ENCODE peak calls at places on chromosomes 12 and 14, in eight cellular contexts. One of them, this sample, is unnamed.

GRCh38 chr12:115194857-115195256 is 510.9 kb upstream of the TBX3 start:
- DNase-seq in HL-60: no peak
- DNase-seq in brain microvascular endothelial cell: no peak
- DNase-seq in coronary artery: no peak
- DNase-seq in ovary: no peak
- DNase-seq in psoas muscle: no peak
- DNase-seq in tibial artery: no peak
- DNase-seq in H1: no peak
- DNase-seq in this sample: no peak

GRCh38 chr14:22915886-22916521 is 2.9 kb downstream of the RBM23 start:
- DNase-seq in HL-60: peak; percentile 90
- DNase-seq in brain microvascular endothelial cell: no peak
- DNase-seq in coronary artery: no peak
- DNase-seq in ovary: no peak
- DNase-seq in psoas muscle: peak; percentile 38
- DNase-seq in tibial artery: no peak
- DNase-seq in H1: no peak
- DNase-seq in this sample: no peak

GRCh38 chr12:569091-569676 is 94.1 kb downstream of the NINJ2 start:
- DNase-seq in HL-60: no peak
- DNase-seq in brain microvascular endothelial cell: no peak
- DNase-seq in coronary artery: no peak
- DNase-seq in ovary: no peak
- DNase-seq in psoas muscle: no peak
- DNase-seq in tibial artery: peak; percentile 58
- DNase-seq in H1: no peak
- DNase-seq in this sample: no peak

GRCh38 chr14:56196274-56196673 is 78.1 kb downstream of the PELI2 start:
- DNase-seq in HL-60: no peak
- DNase-seq in brain microvascular endothelial cell: no peak
- DNase-seq in coronary artery: no peak
- DNase-seq in ovary: no peak
- DNase-seq in psoas muscle: no peak
- DNase-seq in tibial artery: no peak
- DNase-seq in H1: no peak
- DNase-seq in this sample: no peak

GRCh38 chr14:104521816-104522745 is 57.5 kb upstream of the C14orf180 start:
- DNase-seq in HL-60: no peak
- DNase-seq in brain microvascular endothelial cell: no peak
- DNase-seq in coronary artery: peak; percentile 55
- DNase-seq in ovary: no peak
- DNase-seq in psoas muscle: no peak
- DNase-seq in tibial artery: no peak
- DNase-seq in H1: no peak
- DNase-seq in this sample: no peak

GRCh38 chr12:56032006-56032405 is 9.7 kb upstream of the RPS26 start:
- DNase-seq in HL-60: no peak
- DNase-seq in brain microvascular endothelial cell: no peak
- DNase-seq in coronary artery: no peak
- DNase-seq in ovary: no peak
- DNase-seq in psoas muscle: no peak
- DNase-seq in tibial artery: no peak
- DNase-seq in H1: no peak
- DNase-seq in this sample: no peak

GRCh38 chr12:125685885-125686284 is 620.6 kb downstream of the AACS start:
- DNase-seq in HL-60: no peak
- DNase-seq in brain microvascular endothelial cell: no peak
- DNase-seq in coronary artery: no peak
- DNase-seq in ovary: no peak
- DNase-seq in psoas muscle: no peak
- DNase-seq in tibial artery: no peak
- DNase-seq in H1: no peak
- DNase-seq in this sample: no peak

GRCh38 chr12:120687570-120688289 is 781 bp downstream of the MLEC start:
- DNase-seq in HL-60: no peak
- DNase-seq in brain microvascular endothelial cell: no peak
- DNase-seq in coronary artery: no peak
- DNase-seq in ovary: no peak
- DNase-seq in psoas muscle: no peak
- DNase-seq in tibial artery: no peak
- DNase-seq in H1: no peak
- DNase-seq in this sample: peak; percentile 31

GRCh38 chr12:64445490-64445889 is 6.4 kb upstream of the TBK1 start:
- DNase-seq in HL-60: no peak
- DNase-seq in brain microvascular endothelial cell: no peak
- DNase-seq in coronary artery: no peak
- DNase-seq in ovary: no peak
- DNase-seq in psoas muscle: no peak
- DNase-seq in tibial artery: no peak
- DNase-seq in H1: no peak
- DNase-seq in this sample: no peak

GRCh38 chr12:121004253-121004815 is 12.0 kb downstream of the C12orf43 start:
- DNase-seq in HL-60: no peak
- DNase-seq in brain microvascular endothelial cell: no peak
- DNase-seq in coronary artery: no peak
- DNase-seq in ovary: no peak
- DNase-seq in psoas muscle: no peak
- DNase-seq in tibial artery: no peak
- DNase-seq in H1: no peak
- DNase-seq in this sample: no peak

GRCh38 chr12:128933039-128933438 is 79.8 kb downstream of the GLT1D1 start:
- DNase-seq in HL-60: no peak
- DNase-seq in brain microvascular endothelial cell: no peak
- DNase-seq in coronary artery: no peak
- DNase-seq in ovary: no peak
- DNase-seq in psoas muscle: no peak
- DNase-seq in tibial artery: no peak
- DNase-seq in H1: no peak
- DNase-seq in this sample: no peak

GRCh38 chr14:106436310-106436905 is 910.0 kb downstream of the TMEM121 start:
- DNase-seq in HL-60: peak; percentile 56
- DNase-seq in brain microvascular endothelial cell: no peak
- DNase-seq in coronary artery: no peak
- DNase-seq in ovary: no peak
- DNase-seq in psoas muscle: no peak
- DNase-seq in tibial artery: no peak
- DNase-seq in H1: no peak
- DNase-seq in this sample: peak; percentile 62

GRCh38 chr14:58992935-58993334 is 195.5 kb upstream of the DAAM1 start:
- DNase-seq in HL-60: no peak
- DNase-seq in brain microvascular endothelial cell: no peak
- DNase-seq in coronary artery: no peak
- DNase-seq in ovary: no peak
- DNase-seq in psoas muscle: no peak
- DNase-seq in tibial artery: no peak
- DNase-seq in H1: no peak
- DNase-seq in this sample: no peak

GRCh38 chr14:22071001-22071400 is 397.4 kb upstream of the OR4E1 start:
- DNase-seq in HL-60: peak; percentile 93
- DNase-seq in brain microvascular endothelial cell: no peak
- DNase-seq in coronary artery: no peak
- DNase-seq in ovary: no peak
- DNase-seq in psoas muscle: no peak
- DNase-seq in tibial artery: no peak
- DNase-seq in H1: no peak
- DNase-seq in this sample: peak; percentile 9

GRCh38 chr12:2494490-2495192 is 300.1 kb upstream of the FKBP4 start:
- DNase-seq in HL-60: no peak
- DNase-seq in brain microvascular endothelial cell: no peak
- DNase-seq in coronary artery: no peak
- DNase-seq in ovary: peak; percentile 29
- DNase-seq in psoas muscle: no peak
- DNase-seq in tibial artery: no peak
- DNase-seq in H1: no peak
- DNase-seq in this sample: no peak

GRCh38 chr12:114688256-114688845 is 4.4 kb upstream of the TBX3 start:
- DNase-seq in HL-60: no peak
- DNase-seq in brain microvascular endothelial cell: no peak
- DNase-seq in coronary artery: no peak
- DNase-seq in ovary: no peak
- DNase-seq in psoas muscle: no peak
- DNase-seq in tibial artery: no peak
- DNase-seq in H1: no peak
- DNase-seq in this sample: no peak

GRCh38 chr12:66662179-66662578 is 16.7 kb downstream of the GRIP1 start:
- DNase-seq in HL-60: no peak
- DNase-seq in brain microvascular endothelial cell: no peak
- DNase-seq in coronary artery: no peak
- DNase-seq in ovary: no peak
- DNase-seq in psoas muscle: no peak
- DNase-seq in tibial artery: no peak
- DNase-seq in H1: no peak
- DNase-seq in this sample: no peak

DNA sequence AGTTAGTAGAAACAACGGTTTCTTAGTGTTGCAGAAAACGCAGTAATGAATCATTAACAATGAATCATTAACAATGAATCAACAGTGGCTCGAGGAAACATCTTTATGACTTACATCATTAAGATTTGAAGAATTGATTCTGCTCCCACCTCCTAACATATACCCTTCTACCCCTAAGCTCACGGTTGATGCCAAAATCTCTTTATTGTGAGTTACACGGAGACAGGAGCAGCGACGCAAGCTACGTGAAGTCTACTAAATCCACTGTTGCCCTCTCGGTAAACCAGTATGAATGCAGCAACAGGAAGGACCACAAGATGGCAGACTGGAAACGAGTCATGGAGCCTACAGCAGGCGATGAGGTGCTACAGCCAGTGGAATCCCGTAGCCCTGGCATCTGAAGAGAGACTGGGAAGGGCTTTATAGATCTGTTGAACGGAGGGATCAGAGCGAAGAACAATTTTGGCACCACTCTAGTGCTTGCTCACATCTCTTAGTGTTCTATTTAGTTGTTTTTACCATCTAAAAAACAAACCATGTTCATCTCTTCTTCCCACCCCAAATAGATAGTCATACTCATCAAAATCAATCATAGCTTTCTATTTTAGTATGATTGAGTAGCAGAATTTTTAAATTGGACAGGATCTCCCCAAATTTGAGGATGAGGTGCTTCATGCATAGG is 332.7 kb downstream of the DUSP6 start:
- DNase-seq in HL-60: peak; percentile 84
- DNase-seq in brain microvascular endothelial cell: peak; percentile 88
- DNase-seq in coronary artery: peak; percentile 81
- DNase-seq in ovary: peak; percentile 61
- DNase-seq in psoas muscle: peak; percentile 60
- DNase-seq in tibial artery: peak; percentile 79
- DNase-seq in H1: peak; percentile 41
- DNase-seq in this sample: peak; percentile 80
- H3K4me3 ChIP-seq in HL-60: no peak overlapping the region
- H3K4me3 ChIP-seq in brain microvascular endothelial cell: peak overlapping the region; percentile 40
- H3K4me3 ChIP-seq in coronary artery: peak overlapping the region; percentile 60
- H3K4me3 ChIP-seq in ovary: peak overlapping the region; percentile 8
- H3K4me3 ChIP-seq in psoas muscle: peak overlapping the region; percentile 40
- H3K4me3 ChIP-seq in tibial artery: no peak overlapping the region
- H3K4me3 ChIP-seq in H1: no peak overlapping the region
- H3K4me3 ChIP-seq in this sample: no peak overlapping the region

DNA sequence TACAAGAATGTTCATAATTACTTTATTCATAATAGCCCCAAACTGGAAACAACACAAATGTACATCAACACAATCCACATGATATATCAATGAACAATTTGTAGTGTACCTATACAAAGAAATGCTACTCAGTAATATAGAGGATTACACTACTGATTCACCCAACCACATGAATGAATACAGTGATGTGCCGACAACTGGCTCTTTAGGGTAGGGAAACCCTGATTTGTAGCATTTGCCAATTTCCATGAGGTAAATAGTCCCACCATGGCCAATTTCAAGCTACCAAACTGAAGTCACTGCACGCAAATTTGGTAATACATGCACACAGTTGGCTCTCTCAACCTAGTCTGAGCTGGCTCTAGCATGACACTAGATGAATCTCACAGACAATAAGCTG is 190.4 kb upstream of the KRR1 start:
- DNase-seq in HL-60: no peak
- DNase-seq in brain microvascular endothelial cell: no peak
- DNase-seq in coronary artery: no peak
- DNase-seq in ovary: no peak
- DNase-seq in psoas muscle: no peak
- DNase-seq in tibial artery: no peak
- DNase-seq in H1: no peak
- DNase-seq in this sample: no peak
- H3K27ac ChIP-seq in HL-60: no peak overlapping the region
- H3K27ac ChIP-seq in brain microvascular endothelial cell: no peak overlapping the region
- H3K27ac ChIP-seq in coronary artery: no peak overlapping the region
- H3K27ac ChIP-seq in ovary: no peak overlapping the region
- H3K27ac ChIP-seq in psoas muscle: no peak overlapping the region
- H3K27ac ChIP-seq in tibial artery: no peak overlapping the region
- H3K27ac ChIP-seq in H1: no peak overlapping the region
- H3K27ac ChIP-seq in this sample: no peak overlapping the region

DNA sequence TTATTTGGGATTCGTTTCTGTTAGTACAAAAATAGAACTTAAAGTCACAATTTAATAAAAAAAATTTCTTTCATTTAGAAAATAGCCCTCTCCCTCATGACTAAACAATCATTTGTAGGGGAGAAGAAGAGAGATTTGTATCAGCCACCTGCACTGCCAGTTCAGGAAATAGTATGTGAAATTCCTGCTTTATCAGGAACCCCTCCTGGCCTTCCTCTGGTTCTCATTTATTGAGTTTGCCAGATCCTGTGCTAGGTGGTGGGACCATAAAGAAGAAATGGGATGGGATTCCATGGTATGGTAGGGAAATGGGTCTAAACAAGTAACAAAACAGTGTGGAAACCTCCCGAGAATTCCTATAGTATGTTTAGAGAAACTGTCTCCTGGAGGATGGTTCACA is 30.0 kb downstream of the RASSF8 start:
- DNase-seq in HL-60: no peak
- DNase-seq in brain microvascular endothelial cell: no peak
- DNase-seq in coronary artery: no peak
- DNase-seq in ovary: no peak
- DNase-seq in psoas muscle: no peak
- DNase-seq in tibial artery: no peak
- DNase-seq in H1: no peak
- DNase-seq in this sample: no peak
- TF ChIP-seq CTCF in HL-60: no peak
- TF ChIP-seq CTCF in brain microvascular endothelial cell: no peak
- TF ChIP-seq CTCF in coronary artery: no peak
- TF ChIP-seq CTCF in ovary: no peak
- TF ChIP-seq CTCF in psoas muscle: no peak
- TF ChIP-seq CTCF in tibial artery: no peak
- TF ChIP-seq CTCF in H1: no peak
- TF ChIP-seq CTCF in this sample: no peak

DNA sequence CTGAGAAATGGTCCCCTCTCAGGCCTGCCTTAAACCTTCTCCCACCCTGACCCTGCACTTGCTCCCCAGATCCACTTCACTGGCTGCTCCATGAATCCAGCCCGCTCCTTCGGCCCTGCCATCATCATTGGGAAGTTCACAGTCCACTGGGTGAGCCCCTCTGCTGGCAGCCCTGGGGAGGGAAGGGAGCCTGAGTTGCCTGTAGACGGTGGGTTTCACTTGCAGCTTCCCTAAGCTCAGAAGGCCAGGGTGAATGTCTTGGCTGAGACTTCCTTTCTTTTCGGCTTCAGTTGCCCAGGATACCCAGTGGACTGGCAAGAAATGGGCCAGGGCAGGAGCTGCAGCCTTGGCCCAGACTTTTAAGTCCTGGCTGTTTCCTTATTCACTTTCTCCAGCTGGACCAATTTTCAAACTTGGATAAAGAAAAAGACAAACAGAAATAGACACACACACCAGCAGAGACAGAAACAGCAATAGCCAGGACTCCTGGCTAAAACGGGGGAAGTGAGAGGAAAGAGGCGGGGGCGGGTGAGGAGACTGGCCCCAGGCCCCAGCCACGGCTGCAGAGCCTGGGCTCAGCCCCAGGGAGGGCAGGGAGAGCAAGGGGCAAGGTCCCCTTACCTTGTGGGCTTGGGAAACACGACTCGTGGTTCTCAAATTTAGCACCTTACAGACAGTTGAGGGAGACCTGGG is 2.1 kb downstream of the AQP6 start:
- DNase-seq in HL-60: no peak
- DNase-seq in brain microvascular endothelial cell: no peak
- DNase-seq in coronary artery: no peak
- DNase-seq in ovary: no peak
- DNase-seq in psoas muscle: no peak
- DNase-seq in tibial artery: peak; percentile 48
- DNase-seq in H1: no peak
- DNase-seq in this sample: no peak
- H3K4me3 ChIP-seq in HL-60: no peak overlapping the region
- H3K4me3 ChIP-seq in brain microvascular endothelial cell: no peak overlapping the region
- H3K4me3 ChIP-seq in coronary artery: peak overlapping the region; percentile 35
- H3K4me3 ChIP-seq in ovary: no peak overlapping the region
- H3K4me3 ChIP-seq in psoas muscle: no peak overlapping the region
- H3K4me3 ChIP-seq in tibial artery: no peak overlapping the region
- H3K4me3 ChIP-seq in H1: no peak overlapping the region
- H3K4me3 ChIP-seq in this sample: no peak overlapping the region